ENCODE peak calls at places on chromosomes 1 and 21, in five cellular contexts. K is mesothelial cell of epicardium, C is AG04450, V is nephron progenitor cell, M is left lung. U is an unnamed sample.

GRCh38 chr1:15758953-15759661 is 512 bp downstream of the FBLIM1 start:
- DNase-seq in V (peak; percentile 60), C (no peak), K (peak; percentile 57), M (no peak), U (no peak)

GRCh38 chr1:38744452-38745350 is 114.9 kb downstream of the RRAGC start:
- DNase-seq in K (no peak), C (no peak), M (no peak), V (no peak), U (no peak)

GRCh38 chr1:4137621-4138390 is 237.7 kb upstream of the C1orf174 start:
- DNase-seq in C (no peak), M (no peak), V (peak; percentile 25), K (no peak), U (no peak)

GRCh38 chr1:54986532-54986931 is 6.1 kb downstream of the TMEM61 start:
- DNase-seq in M (no peak), K (no peak), C (no peak), V (no peak), U (no peak)

GRCh38 chr1:150414592-150414991 is 50.6 kb downstream of the RPRD2 start:
- DNase-seq in M (no peak), C (no peak), K (no peak), V (no peak), U (no peak)

GRCh38 chr1:12244078-12244477 is 14.2 kb downstream of the VPS13D start:
- DNase-seq in M (no peak), K (no peak), V (no peak), C (no peak), U (no peak)

GRCh38 chr1:160548960-160549664 is 26.1 kb upstream of the SLAMF6 start:
- DNase-seq in M (no peak), K (no peak), C (no peak), V (no peak), U (no peak)

GRCh38 chr1:226549937-226550670 is 1.5 kb downstream of the STUM start:
- DNase-seq in M (no peak), K (no peak), V (peak; percentile 38), C (no peak), U (no peak)

GRCh38 chr1:75067975-75068374 is 66.2 kb upstream of the LHX8 start:
- DNase-seq in M (no peak), C (no peak), V (no peak), K (no peak), U (no peak)

GRCh38 chr1:5746611-5747427 is 245.4 kb downstream of the NPHP4 start:
- DNase-seq in K (no peak), C (no peak), M (peak; percentile 21), V (no peak), U (no peak)

GRCh38 chr1:27605796-27606707 is 2.1 kb upstream of the AHDC1 start:
- DNase-seq in M (no peak), K (peak; percentile 74), V (peak; percentile 75), C (peak; percentile 44), U (no peak)

GRCh38 chr1:37763791-37764741 is 854 bp downstream of the EPHA10 start:
- DNase-seq in V (peak; percentile 94), M (peak; percentile 43), K (peak; percentile 84), C (peak; percentile 6), U (no peak)

GRCh38 chr1:64087768-64088167 is 115.7 kb upstream of the UBE2U start:
- DNase-seq in C (no peak), K (no peak), V (no peak), M (no peak), U (no peak)

GRCh38 chr1:12005488-12006166 is 13.7 kb upstream of the MIIP start:
- DNase-seq in M (no peak), C (no peak), V (no peak), K (no peak), U (no peak)

DNA sequence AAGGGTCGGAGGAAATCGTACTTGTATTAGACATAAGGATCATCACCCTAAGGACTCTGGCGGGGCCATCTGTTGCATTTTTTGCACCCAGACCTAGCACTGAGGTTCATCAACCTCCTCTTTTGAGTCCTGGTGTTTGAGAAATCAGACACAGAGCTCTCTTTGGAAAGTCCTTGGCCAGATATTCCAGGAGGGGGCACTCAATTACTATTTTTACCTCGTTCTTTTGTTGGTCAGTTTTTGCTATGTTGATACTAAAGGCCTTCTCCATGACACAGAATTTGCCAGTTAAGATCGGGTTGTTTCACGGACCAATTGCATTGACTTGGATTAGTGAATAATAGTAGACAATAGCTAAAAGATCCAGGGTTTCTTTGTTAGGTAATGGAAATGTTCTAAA is 711.2 kb downstream of the KCNT2 start:
- DNase-seq in C (no peak), M (no peak), V (no peak), K (no peak), U (no peak)
- TF ChIP-seq CTCF in C (no peak), M (no peak), V (no peak), K (no peak), U (no peak)

GRCh38 chr1:8676072-8676471 is 141.4 kb downstream of the RERE start:
- DNase-seq in C (no peak), M (no peak), K (no peak), V (no peak), U (no peak)
- TF ChIP-seq CTCF in C (no peak), M (no peak), K (no peak), V (no peak), U (no peak)

GRCh38 chr1:212609701-212610574 is 1.4 kb downstream of the ATF3 start:
- DNase-seq in M (no peak), V (no peak), C (no peak), K (no peak), U (no peak)
- TF ChIP-seq CTCF in M (no peak), V (no peak), C (no peak), K (no peak), U (no peak)

GRCh38 chr21:36169465-36170128 is 13.0 kb downstream of the DOP1B start:
- DNase-seq in C (no peak), K (no peak), V (no peak), M (peak; percentile 56), U (no peak)
- TF ChIP-seq CTCF in C (no peak), K (no peak), V (no peak), M (no peak), U (no peak)